ENCODE peak calls at places on chromosome 4, in seven cellular contexts. A is amniotic epithelial cell; K is astrocyte of the spinal cord; Q is activated CD4-positive, alpha-beta T cell treated with anti-CD3 and anti-CD28 coated beads, Interleukin-2, amount 50 U/mL, for 4 hours; G is colonic mucosa; F is PC-3; X is lung. P is an unnamed sample.

GRCh38 chr4:156322592-156322991 is 368.9 kb upstream of the CTSO start:
- DNase-seq in A (peak; percentile 75), K (peak; percentile 86), Q (no peak), G (no peak), F (peak; percentile 87), X (no peak), P (peak; percentile 88)

GRCh38 chr4:96916731-96917130 is 1076.8 kb downstream of the PDHA2 start:
- DNase-seq in A (no peak), K (no peak), Q (no peak), G (no peak), F (no peak), X (no peak), P (no peak)

GRCh38 chr4:153232768-153233167 is 28.5 kb downstream of the TRIM2 start:
- DNase-seq in A (no peak), K (no peak), Q (no peak), G (peak; percentile 68), F (peak; percentile 38), X (peak; percentile 38), P (peak; percentile 18)

GRCh38 chr4:70958681-70959080 is 34.8 kb upstream of the DCK start:
- DNase-seq in A (peak; percentile 37), K (peak; percentile 91), Q (no peak), G (no peak), F (peak; percentile 8), X (no peak), P (peak; percentile 96)

GRCh38 chr4:65046496-65047101 is 623.7 kb downstream of the EPHA5 start:
- DNase-seq in A (peak; percentile 97), K (peak; percentile 75), Q (no peak), G (no peak), F (peak; percentile 91), X (no peak), P (no peak)

GRCh38 chr4:131013226-131013625 is 1917.3 kb downstream of the C4orf33 start:
- DNase-seq in A (no peak), K (no peak), Q (no peak), G (no peak), F (no peak), X (no peak), P (no peak)

GRCh38 chr4:15913631-15913970 is 24.9 kb downstream of the FGFBP1 start:
- DNase-seq in A (peak; percentile 99), K (peak; percentile 94), Q (no peak), G (no peak), F (peak; percentile 94), X (no peak), P (peak; percentile 87)

GRCh38 chr4:111434581-111434980 is 710.7 kb upstream of the FAM241A start:
- DNase-seq in A (peak; percentile 44), K (no peak), Q (no peak), G (peak; percentile 77), F (peak; percentile 80), X (no peak), P (no peak)

GRCh38 chr4:7402526-7402925 is 32.2 kb downstream of the PSAPL1 start:
- DNase-seq in A (no peak), K (no peak), Q (no peak), G (no peak), F (peak; percentile 39), X (no peak), P (no peak)

GRCh38 chr4:154004859-154005520 is 216.1 kb upstream of the SFRP2 start:
- DNase-seq in A (peak; percentile 78), K (peak; percentile 83), Q (no peak), G (no peak), F (no peak), X (no peak), P (peak; percentile 97)

GRCh38 chr4:45662996-45663395 is 460.9 kb downstream of the GABRG1 start:
- DNase-seq in A (peak; percentile 0), K (peak; percentile 80), Q (no peak), G (no peak), F (peak; percentile 46), X (peak; percentile 72), P (no peak)

GRCh38 chr4:147682755-147683154 is 1.2 kb downstream of the PRMT9 start:
- DNase-seq in A (peak; percentile 4), K (no peak), Q (no peak), G (no peak), F (no peak), X (no peak), P (peak; percentile 3)

GRCh38 chr4:126611900-126612299 is 1020.9 kb upstream of the INTU start:
- DNase-seq in A (peak; percentile 75), K (no peak), Q (no peak), G (no peak), F (peak; percentile 39), X (no peak), P (peak; percentile 7)

GRCh38 chr4:6548201-6548881 is 26.6 kb upstream of the MAN2B2 start:
- DNase-seq in A (peak; percentile 42), K (peak; percentile 20), Q (no peak), G (no peak), F (peak; percentile 65), X (no peak), P (peak; percentile 54)

GRCh38 chr4:40211224-40212185 is 14.7 kb downstream of the RHOH start:
- DNase-seq in A (peak; percentile 83), K (no peak), Q (no peak), G (peak; percentile 9), F (no peak), X (no peak), P (peak; percentile 27)

GRCh38 chr4:3202836-3203820 is 45.8 kb upstream of the MSANTD1 start:
- DNase-seq in A (no peak), K (no peak), Q (peak; percentile 23), G (no peak), F (no peak), X (no peak), P (no peak)

GRCh38 chr4:55385201-55385649 is 10.5 kb upstream of the TMEM165 start:
- DNase-seq in A (peak; percentile 61), K (no peak), Q (no peak), G (no peak), F (peak; percentile 49), X (no peak), P (peak; percentile 40)

GRCh38 chr4:23033796-23034195 is 341.1 kb downstream of the GBA3 start:
- DNase-seq in A (no peak), K (peak; percentile 31), Q (no peak), G (no peak), F (no peak), X (no peak), P (peak; percentile 89)

GRCh38 chr4:19987746-19988145 is 264.0 kb upstream of the SLIT2 start:
- DNase-seq in A (peak; percentile 44), K (peak; percentile 83), Q (no peak), G (no peak), F (peak; percentile 49), X (no peak), P (peak; percentile 71)

GRCh38 chr4:90951037-90951436 is 823.8 kb downstream of the CCSER1 start:
- DNase-seq in A (peak; percentile 95), K (peak; percentile 90), Q (no peak), G (no peak), F (peak; percentile 92), X (no peak), P (no peak)

GRCh38 chr4:174119051-174119450 is 164.4 kb downstream of the FBXO8 start:
- DNase-seq in A (peak; percentile 92), K (peak; percentile 47), Q (no peak), G (no peak), F (peak; percentile 27), X (no peak), P (peak; percentile 64)

GRCh38 chr4:98919996-98920395 is 8.9 kb downstream of the EIF4E start:
- DNase-seq in A (peak; percentile 68), K (peak; percentile 53), Q (no peak), G (no peak), F (peak; percentile 31), X (no peak), P (peak; percentile 67)

GRCh38 chr4:132396636-132397035 is 752.5 kb upstream of the PCDH10 start:
- DNase-seq in A (peak; percentile 56), K (peak; percentile 46), Q (no peak), G (no peak), F (no peak), X (no peak), P (peak; percentile 2)

GRCh38 chr4:19776021-19776459 is 475.7 kb upstream of the SLIT2 start:
- DNase-seq in A (peak; percentile 88), K (peak; percentile 94), Q (no peak), G (no peak), F (peak; percentile 96), X (peak; percentile 34), P (peak; percentile 87)

GRCh38 chr4:66034671-66035070 is 364.4 kb upstream of the EPHA5 start:
- DNase-seq in A (no peak), K (no peak), Q (no peak), G (no peak), F (no peak), X (no peak), P (no peak)

GRCh38 chr4:1207157-1207470 is 34.7 kb upstream of the SPON2 start:
- DNase-seq in A (no peak), K (no peak), Q (no peak), G (no peak), F (no peak), X (no peak), P (no peak)

GRCh38 chr4:26454961-26455360 is 35.3 kb downstream of the CCKAR start:
- DNase-seq in A (no peak), K (no peak), Q (no peak), G (no peak), F (no peak), X (no peak), P (no peak)

GRCh38 chr4:181293014-181293413 is 950.2 kb upstream of the TENM3 start:
- DNase-seq in A (no peak), K (no peak), Q (no peak), G (no peak), F (no peak), X (no peak), P (no peak)

GRCh38 chr4:10096201-10096975 is 20.2 kb downstream of the WDR1 start:
- DNase-seq in A (peak; percentile 88), K (peak; percentile 96), Q (peak; percentile 79), G (peak; percentile 60), F (peak; percentile 89), X (peak; percentile 64), P (peak; percentile 95)

GRCh38 chr4:173998471-173999144 is 284.9 kb downstream of the FBXO8 start:
- DNase-seq in A (no peak), K (no peak), Q (no peak), G (no peak), F (no peak), X (no peak), P (no peak)

GRCh38 chr4:54036184-54036583 is 28.2 kb downstream of the CHIC2 start:
- DNase-seq in A (no peak), K (no peak), Q (no peak), G (no peak), F (no peak), X (no peak), P (no peak)

GRCh38 chr4:68278045-68278444 is 32.6 kb upstream of the TMPRSS11B start:
- DNase-seq in A (peak; percentile 6), K (no peak), Q (no peak), G (no peak), F (peak; percentile 79), X (no peak), P (no peak)

GRCh38 chr4:125268065-125268755 is 46.5 kb upstream of the FAT4 start:
- DNase-seq in A (no peak), K (no peak), Q (no peak), G (no peak), F (no peak), X (no peak), P (peak; percentile 49)

GRCh38 chr4:145930592-145930991 is 8.0 kb downstream of the ZNF827 start:
- DNase-seq in A (no peak), K (no peak), Q (no peak), G (no peak), F (no peak), X (no peak), P (no peak)

GRCh38 chr4:1825326-1825725 is 30.6 kb downstream of the LETM1 start:
- DNase-seq in A (no peak), K (no peak), Q (no peak), G (no peak), F (no peak), X (no peak), P (no peak)

GRCh38 chr4:94741304-94741703 is 16.5 kb upstream of the BMPR1B start:
- DNase-seq in A (peak; percentile 75), K (no peak), Q (no peak), G (no peak), F (no peak), X (no peak), P (peak; percentile 16)

GRCh38 chr4:5629542-5629941 is 78.8 kb downstream of the EVC2 start:
- DNase-seq in A (no peak), K (no peak), Q (no peak), G (no peak), F (no peak), X (no peak), P (no peak)

GRCh38 chr4:156642161-156642560 is 329.4 kb downstream of the PDGFC start:
- DNase-seq in A (peak; percentile 35), K (no peak), Q (no peak), G (no peak), F (no peak), X (no peak), P (peak; percentile 87)

P was measured in EH.